ENCODE peak calls at places on chromosomes 6 and 20, in six cellular contexts. D is activated T-cell treated with anti-CD3 and anti-CD28 coated beads for 1 hour, Y is AG20443, E is G401, X is NCI-H1048, C is SK-MEL-5. Q is an unnamed sample.

GRCh38 chr6:141848029-141848890 is 284.5 kb upstream of the GJE1 start:
- DNase-seq in Y (no peak), D (no peak), X (no peak), E (no peak), C (peak), Q (no peak)

GRCh38 chr6:152195896-152196295 is 388.4 kb downstream of the ESR1 start:
- DNase-seq in D (no peak), Y (no peak), E (no peak), X (no peak), C (no peak), Q (no peak)

GRCh38 chr6:27472182-27472616 is 706 bp downstream of the ZNF184 start:
- DNase-seq in C (peak), Y (peak), D (peak), X (no peak), E (peak), Q (no peak)

GRCh38 chr20:49303211-49303610 is 25.4 kb upstream of the ZNFX1 start:
- DNase-seq in Y (peak), E (no peak), D (no peak), C (peak), X (no peak), Q (peak)

GRCh38 chr20:36824142-36824940 is 50.8 kb upstream of the DSN1 start:
- DNase-seq in D (no peak), C (no peak), Y (no peak), E (no peak), X (no peak), Q (no peak)

GRCh38 chr6:14031516-14031915 is 86.1 kb upstream of the CD83 start:
- DNase-seq in E (peak), C (no peak), X (no peak), Y (peak), D (no peak), Q (no peak)

GRCh38 chr6:166206066-166206465 is 38.4 kb upstream of the TBXT start:
- DNase-seq in X (no peak), D (no peak), C (no peak), Y (no peak), E (no peak), Q (no peak)

GRCh38 chr20:57620999-57621398 is 773 bp upstream of the ZBP1 start:
- DNase-seq in E (no peak), X (no peak), D (no peak), Y (no peak), C (no peak), Q (no peak)

GRCh38 chr20:46688151-46689081 is 828 bp downstream of the TP53RK start:
- DNase-seq in C (peak), Y (no peak), D (no peak), E (no peak), X (no peak), Q (no peak)

GRCh38 chr20:38177201-38177600 is 12.1 kb upstream of the TGM2 start:
- DNase-seq in Y (no peak), E (no peak), D (no peak), X (no peak), C (no peak), Q (no peak)

GRCh38 chr6:134007077-134007476 is 45.3 kb downstream of the SLC2A12 start:
- DNase-seq in D (no peak), X (no peak), C (no peak), E (peak), Y (no peak), Q (no peak)

GRCh38 chr20:10596726-10597125 is 77.1 kb downstream of the JAG1 start:
- DNase-seq in D (no peak), Y (peak), E (no peak), X (no peak), C (peak), Q (no peak)

GRCh38 chr20:63028461-63028921 is 21.7 kb upstream of the BHLHE23 start:
- DNase-seq in D (no peak), E (no peak), X (no peak), C (no peak), Y (no peak), Q (no peak)

GRCh38 chr6:73752943-73753342 is 56.9 kb downstream of the CD109 start:
- DNase-seq in Y (no peak), E (no peak), D (no peak), C (no peak), X (no peak), Q (no peak)

GRCh38 chr6:167341665-167342655 is 17.1 kb downstream of the TTLL2 start:
- DNase-seq in C (no peak), X (no peak), D (no peak), E (no peak), Y (no peak), Q (no peak)

GRCh38 chr6:15464211-15464725 is 198.6 kb downstream of the DTNBP1 start:
- DNase-seq in Y (peak), E (no peak), X (no peak), D (peak), C (peak), Q (no peak)

Q was measured in SK-N-MC.